ENCODE peak calls at places on chromosome 5, in four cellular contexts. P is GM12878, L is HL-60, E is K562. J is an unnamed sample.

GRCh38 chr5:18032744-18033143 is 398.5 kb downstream of the TAF11L14 start:
- DNase-seq in E (no peak), P (no peak), L (no peak), J (no peak)

GRCh38 chr5:125112196-125112595 is 365.8 kb upstream of the ZNF608 start:
- DNase-seq in L (no peak), P (no peak), E (no peak), J (no peak)

GRCh38 chr5:16120579-16120978 is 59.0 kb downstream of the MARCHF11 start:
- DNase-seq in P (no peak), L (no peak), E (no peak), J (no peak)

GRCh38 chr5:43121565-43122484 is 1.1 kb downstream of the ZNF131 start:
- DNase-seq in E (peak), P (no peak), L (no peak), J (no peak)

GRCh38 chr5:39473156-39473779 is 48.5 kb upstream of the DAB2 start:
- DNase-seq in E (no peak), P (no peak), L (no peak), J (no peak)

GRCh38 chr5:61010759-61011460 is 65.9 kb downstream of the NDUFAF2 start:
- DNase-seq in E (peak), P (no peak), L (no peak), J (no peak)

GRCh38 chr5:39176740-39177628 is 42.4 kb downstream of the FYB1 start:
- DNase-seq in L (no peak), P (peak), E (peak), J (no peak)

GRCh38 chr5:61816585-61817450 is 484.8 kb downstream of the ZSWIM6 start:
- DNase-seq in L (no peak), P (no peak), E (no peak), J (no peak)

GRCh38 chr5:127112347-127112864 is 39.1 kb upstream of the C5orf63 start:
- DNase-seq in L (no peak), P (no peak), E (no peak), J (no peak)

GRCh38 chr5:161311965-161312364 is 234.6 kb downstream of the GABRB2 start:
- DNase-seq in P (no peak), E (no peak), L (no peak), J (no peak)

GRCh38 chr5:96256795-96257470 is 176.1 kb downstream of the PCSK1 start:
- DNase-seq in P (no peak), E (peak), L (peak), J (no peak)

GRCh38 chr5:54148858-54149257 is 161.5 kb downstream of the ARL15 start:
- DNase-seq in L (no peak), E (no peak), P (no peak), J (no peak)

GRCh38 chr5:109826426-109826825 is 136.7 kb downstream of the MAN2A1 start:
- DNase-seq in E (no peak), P (no peak), L (no peak), J (no peak)

GRCh38 chr5:126460459-126460858 is 37.2 kb downstream of the GRAMD2B start:
- DNase-seq in L (no peak), P (no peak), E (no peak), J (no peak)

GRCh38 chr5:40437452-40437861 is 242.3 kb upstream of the PTGER4 start:
- DNase-seq in E (no peak), P (no peak), L (peak), J (no peak)

GRCh38 chr5:157471709-157472108 is 11.7 kb downstream of the NIPAL4 start:
- DNase-seq in L (no peak), P (no peak), E (peak), J (no peak)

GRCh38 chr5:112143684-112144083 is 275.4 kb downstream of the EPB41L4A start:
- DNase-seq in P (no peak), E (no peak), L (no peak), J (no peak)

GRCh38 chr5:60948738-60949137 is 3.7 kb downstream of the NDUFAF2 start:
- DNase-seq in L (no peak), E (no peak), P (no peak), J (no peak)

GRCh38 chr5:174625591-174626365 is 98.6 kb upstream of the MSX2 start:
- DNase-seq in P (no peak), L (no peak), E (no peak), J (no peak)

GRCh38 chr5:136034976-136035375 is 6.2 kb downstream of the TGFBI start:
- DNase-seq in L (no peak), E (no peak), P (no peak), J (no peak)

GRCh38 chr5:44935262-44935661 is 126.5 kb downstream of the MRPS30 start:
- DNase-seq in L (no peak), E (no peak), P (no peak), J (no peak)

GRCh38 chr5:172173771-172174170 is 14.3 kb downstream of the STK10 start:
- DNase-seq in L (peak), P (no peak), E (no peak), J (no peak)

GRCh38 chr5:123809594-123810172 is 297.7 kb downstream of the CSNK1G3 start:
- DNase-seq in E (no peak), L (no peak), P (no peak), J (no peak)

GRCh38 chr5:38420691-38421395 is 135.6 kb downstream of the LIFR start:
- DNase-seq in P (no peak), L (peak), E (peak), J (peak)

DNA sequence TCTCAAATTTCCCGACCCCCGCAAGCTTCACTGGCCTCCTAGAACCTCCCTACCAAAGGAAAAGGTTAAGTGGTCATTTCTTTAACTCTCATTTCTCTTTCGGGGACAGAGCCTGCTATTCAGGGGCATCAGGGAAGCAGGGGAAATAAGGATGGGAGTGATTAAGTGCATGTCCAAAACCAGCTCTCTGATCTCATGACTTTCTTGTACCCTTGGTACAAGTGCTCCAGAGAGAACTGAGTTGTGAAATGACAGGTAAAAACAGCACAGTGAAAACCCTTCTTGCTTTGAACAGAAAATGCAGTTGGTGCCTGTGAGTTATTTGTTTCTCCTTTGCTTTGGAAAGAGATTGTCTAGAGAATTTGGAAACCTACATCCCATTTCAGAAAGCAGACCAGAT is 161.5 kb upstream of the LHFPL2 start:
- DNase-seq in E (no peak), L (no peak), P (no peak), J (no peak)
- TF ChIP-seq SPI1 in E (no peak), L (no peak), P (no peak), J (no peak)

DNA sequence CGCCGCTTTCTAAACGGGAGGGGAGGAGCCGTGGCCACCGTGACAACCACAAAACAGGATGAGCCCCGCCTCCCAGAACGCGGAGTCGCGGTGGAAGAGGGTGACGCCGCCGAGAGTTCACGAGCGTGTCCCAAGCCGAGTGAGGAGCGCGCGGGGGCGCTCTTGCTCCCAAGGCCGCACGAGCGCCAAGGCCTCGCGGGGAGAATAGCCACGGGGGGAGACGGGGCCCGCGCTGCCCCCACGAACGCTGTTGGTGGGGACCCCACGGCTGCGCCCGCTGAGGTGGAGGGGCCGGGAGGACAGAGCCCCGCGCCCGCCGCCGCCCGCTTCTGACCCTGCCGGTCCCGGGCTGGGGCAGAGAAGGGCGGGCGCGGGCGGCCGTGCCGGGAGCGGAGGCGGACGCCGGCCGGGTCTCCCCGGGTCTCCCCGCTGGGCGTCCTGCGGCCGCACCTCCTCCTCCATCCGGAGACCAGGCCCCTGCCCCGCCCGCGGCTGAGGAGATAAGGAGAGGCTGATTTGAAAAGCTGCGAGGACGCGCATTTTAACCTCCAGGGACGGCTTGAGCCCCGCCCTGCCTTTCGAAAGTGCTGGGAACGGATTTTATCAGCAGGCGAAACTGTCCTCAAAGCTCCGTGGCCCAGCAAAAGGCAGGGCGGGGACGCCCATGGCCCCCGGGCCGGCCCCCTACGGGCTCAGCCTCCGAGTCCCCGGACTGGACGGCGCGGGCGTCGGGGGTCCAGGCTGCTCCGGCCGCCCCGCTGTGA is 3.8 kb upstream of the NKD2 start:
- DNase-seq in E (peak), P (no peak), L (no peak), J (no peak)
- TF ChIP-seq SPI1 in E (no peak), P (no peak), L (no peak), J (no peak)

DNA sequence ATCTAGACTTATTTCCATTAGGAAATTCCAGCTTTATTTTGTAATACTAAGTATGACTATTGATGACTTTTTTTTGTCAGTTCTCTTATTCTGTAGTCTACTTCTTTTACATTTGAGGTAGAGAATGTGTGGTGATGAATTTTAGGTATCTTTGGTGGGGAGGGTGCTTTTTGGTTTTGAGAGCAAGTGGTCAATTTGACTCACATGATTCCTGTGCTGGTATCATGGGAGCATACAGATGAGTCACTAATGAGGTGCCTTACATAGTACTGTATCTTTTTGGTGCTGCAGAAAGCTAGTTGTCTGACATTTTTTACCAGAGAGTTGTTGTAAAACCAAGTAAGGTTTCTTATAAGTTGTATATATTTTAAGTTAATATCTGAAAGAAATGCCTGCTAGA is 35.3 kb downstream of the ERBIN start:
- DNase-seq in P (peak), L (no peak), E (peak), J (no peak)
- TF ChIP-seq SPI1 in P (no peak), L (no peak), E (no peak), J (no peak)

DNA sequence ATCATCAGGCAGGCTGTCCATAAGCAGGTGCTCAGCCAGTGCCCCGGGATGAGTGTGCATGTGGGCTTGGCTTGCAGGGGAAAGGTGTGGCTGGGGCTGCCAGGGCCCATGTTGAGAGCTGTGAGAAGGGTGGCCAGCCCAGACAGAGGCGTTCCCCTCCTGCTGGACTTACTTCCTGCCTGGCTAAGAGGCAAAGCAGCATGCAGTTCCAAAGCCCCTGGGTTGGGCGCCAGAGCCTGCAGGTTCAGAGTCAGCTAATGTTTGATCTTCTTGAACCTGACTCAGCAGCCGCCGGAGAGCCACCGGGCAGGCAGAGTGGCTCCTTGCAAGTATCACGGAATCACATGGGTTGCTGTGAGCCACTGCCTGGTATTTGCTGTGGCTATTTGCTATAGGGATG is 168.4 kb upstream of the MAP1B start:
- DNase-seq in P (no peak), E (no peak), L (no peak), J (no peak)
- TF ChIP-seq SPI1 in P (no peak), E (no peak), L (no peak), J (no peak)

GRCh38 chr5:142545653-142546322 is 140.1 kb downstream of the FGF1 start:
- DNase-seq in P (no peak), L (no peak), E (no peak), J (no peak)
- TF ChIP-seq SPI1 in P (no peak), L (no peak), E (no peak), J (no peak)

DNA sequence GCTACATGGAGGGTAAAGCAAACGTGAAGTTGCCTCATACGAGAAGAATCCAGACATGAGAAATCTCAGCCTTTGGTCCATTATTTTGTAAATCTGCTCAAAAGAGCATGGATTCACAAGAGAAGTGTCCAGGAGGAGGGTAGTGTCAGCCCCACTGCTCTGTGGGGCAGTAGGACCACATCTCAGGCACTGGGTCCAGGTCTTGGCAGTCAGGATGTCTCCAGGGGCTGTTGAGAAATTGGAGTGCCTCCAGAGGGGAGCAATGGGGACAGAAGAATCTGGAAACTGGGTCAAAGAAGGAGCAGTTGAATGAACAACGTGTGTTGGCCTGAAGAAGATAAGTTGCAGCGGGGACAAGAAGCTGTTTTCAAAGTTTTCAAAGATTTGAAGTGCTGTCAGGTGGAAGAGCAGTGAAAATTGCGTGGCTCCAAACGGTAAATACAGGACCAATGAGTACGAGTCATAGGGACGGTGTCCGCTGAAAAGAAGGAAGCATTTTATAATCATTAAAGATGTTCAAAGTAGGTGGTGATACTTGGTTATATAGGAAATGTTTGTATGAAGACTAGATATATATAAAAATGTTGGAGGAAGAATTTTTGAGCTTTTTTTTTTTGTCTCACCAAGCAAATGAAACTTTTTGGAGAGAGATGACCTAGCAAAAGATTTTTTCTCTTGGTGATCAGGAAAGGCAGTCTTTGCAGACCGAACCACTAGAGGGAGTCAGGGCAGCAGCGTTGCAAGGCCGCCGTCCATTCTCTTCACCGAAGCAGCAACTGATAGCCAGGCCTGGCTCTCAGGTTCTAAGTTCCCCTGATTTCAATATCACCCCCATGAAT is 57.1 kb upstream of the ZBED3 start:
- DNase-seq in E (peak), P (peak), L (no peak), J (peak)
- TF ChIP-seq SPI1 in E (no peak), P (no peak), L (no peak), J (no peak)

GRCh38 chr5:58793888-58794287 is 211.0 kb downstream of the RAB3C start:
- DNase-seq in E (no peak), P (no peak), L (no peak), J (no peak)

GRCh38 chr5:58795327-58795726 is 212.5 kb downstream of the RAB3C start:
- DNase-seq in E (no peak), P (no peak), L (no peak), J (no peak)

GRCh38 chr5:58800410-58800809 is 217.5 kb downstream of the RAB3C start:
- DNase-seq in L (no peak), P (no peak), E (no peak), J (no peak)

DNA sequence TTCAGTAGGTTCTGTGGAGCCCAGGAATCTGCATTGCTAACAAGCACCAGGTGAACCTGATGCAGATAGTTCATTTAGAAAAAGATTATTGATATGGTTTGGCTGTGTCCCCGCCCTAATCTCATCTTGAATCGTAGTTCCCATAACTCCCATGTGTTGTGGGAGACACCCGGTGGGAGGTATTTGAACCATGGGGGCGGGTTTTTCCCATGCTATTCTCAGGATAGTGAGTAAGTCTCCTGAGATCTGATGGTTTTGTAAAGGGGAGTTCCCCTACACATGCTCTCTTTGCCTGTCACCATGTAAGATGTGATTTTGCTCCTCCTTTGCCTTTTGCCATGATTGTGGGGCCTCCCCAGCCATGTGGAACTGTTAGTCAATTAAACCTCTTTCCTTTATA is 212.0 kb downstream of the RAB3C start:
- DNase-seq in E (no peak), L (no peak), P (peak), J (no peak)
- TF ChIP-seq SPI1 in E (no peak), L (no peak), P (no peak), J (no peak)

DNA sequence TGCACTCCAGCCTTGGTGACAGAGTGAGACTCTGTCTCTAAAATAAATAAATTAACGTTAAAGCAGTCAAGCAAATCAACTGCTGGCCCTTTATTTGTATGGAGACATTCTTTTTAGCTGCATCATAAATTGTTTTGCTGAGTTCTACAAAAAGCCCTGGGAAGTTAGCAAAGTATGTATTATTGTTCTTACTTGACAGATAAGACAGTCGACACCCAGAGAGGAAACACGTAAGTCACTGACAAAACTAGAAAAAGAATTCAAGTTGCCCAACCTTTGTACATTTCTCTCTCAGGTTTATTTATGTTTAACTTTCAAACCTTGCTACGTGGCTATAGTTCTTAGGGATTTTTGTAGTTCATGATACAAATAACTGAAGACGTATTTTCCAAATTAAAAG is 40.4 kb upstream of the MACIR start:
- DNase-seq in P (no peak), L (no peak), E (no peak), J (no peak)
- TF ChIP-seq SPI1 in P (no peak), L (no peak), E (no peak), J (no peak)

GRCh38 chr5:142078251-142078650 is 30.3 kb upstream of the NDFIP1 start:
- DNase-seq in E (no peak), P (no peak), L (no peak), J (no peak)
- TF ChIP-seq SPI1 in E (no peak), P (no peak), L (no peak), J (no peak)